ENCODE peak calls at places on chromosomes 7 and 10, in four cellular contexts. J, S, D and O are unnamed samples. For H3K4me1, the result is how much of the 10 kb centered on the place peaks cover.

GRCh38 chr7:49774459-49775064 is 1.1 kb downstream of the VWC2 start:
- DNase-seq in D (no peak), S (peak), J (no peak), O (no peak)

GRCh38 chr7:98196706-98197605 is 14.3 kb upstream of the BHLHA15 start:
- DNase-seq in J (no peak), S (no peak), D (no peak), O (no peak)

GRCh38 chr7:44639701-44640321 is 33.4 kb downstream of the OGDH start:
- DNase-seq in S (peak), D (peak), J (peak), O (peak)

GRCh38 chr7:19773361-19773760 is at the start of gene TMEM196:
- DNase-seq in J (no peak), S (peak), D (no peak), O (no peak)

GRCh38 chr7:151334628-151335027 is 7.0 kb upstream of the NUB1 start:
- DNase-seq in D (no peak), S (no peak), J (no peak), O (no peak)

GRCh38 chr10:132715791-132716680 is 69.9 kb downstream of the NKX6-2 start:
- DNase-seq in S (no peak), J (no peak), D (no peak), O (no peak)

GRCh38 chr10:26085549-26085948 is 131.0 kb upstream of the GAD2 start:
- DNase-seq in J (no peak), D (no peak), S (peak), O (no peak)

GRCh38 chr10:126387931-126388911 is at the start of gene ADAM12:
- DNase-seq in J (peak), S (peak), D (peak), O (peak)

GRCh38 chr7:31934551-31934950 is 135.7 kb downstream of the PDE1C start:
- DNase-seq in J (no peak), S (no peak), D (peak), O (no peak)

GRCh38 chr7:114793155-114793849 is 128.6 kb upstream of the MDFIC start:
- DNase-seq in J (no peak), S (no peak), D (no peak), O (no peak)

GRCh38 chr10:114442115-114442630 is 37.9 kb upstream of the AFAP1L2 start:
- DNase-seq in S (no peak), J (no peak), D (no peak), O (no peak)

GRCh38 chr10:91200314-91201212 is 19.9 kb upstream of the PCGF5 start:
- DNase-seq in J (no peak), S (no peak), D (no peak), O (no peak)
- H3K4me1 ChIP-seq in J (under half), S (under half), D (under half), O (under half)

GRCh38 chr7:28776463-28777157 is 181.5 kb downstream of the TRIL start:
- DNase-seq in D (no peak), J (no peak), S (no peak), O (no peak)

GRCh38 chr7:28768577-28769147 is 189.5 kb downstream of the TRIL start:
- DNase-seq in J (no peak), D (peak), S (no peak), O (no peak)

GRCh38 chr7:28771901-28772622 is 186.1 kb downstream of the TRIL start:
- DNase-seq in D (no peak), S (no peak), J (no peak), O (no peak)

GRCh38 chr7:28774529-28775057 is 183.5 kb downstream of the TRIL start:
- DNase-seq in S (no peak), D (peak), J (no peak), O (no peak)

GRCh38 chr7:28773423-28774129 is 184.6 kb downstream of the TRIL start:
- DNase-seq in J (no peak), D (no peak), S (no peak), O (no peak)
- H3K4me1 ChIP-seq in J (under half), D (under half), S (under half), O (under half)

GRCh38 chr10:118027397-118027796 is 19.3 kb downstream of the RAB11FIP2 start:
- DNase-seq in J (no peak), S (peak), D (no peak), O (no peak)
- H3K4me1 ChIP-seq in J (under half), S (under half), D (under half), O (under half)

DNA sequence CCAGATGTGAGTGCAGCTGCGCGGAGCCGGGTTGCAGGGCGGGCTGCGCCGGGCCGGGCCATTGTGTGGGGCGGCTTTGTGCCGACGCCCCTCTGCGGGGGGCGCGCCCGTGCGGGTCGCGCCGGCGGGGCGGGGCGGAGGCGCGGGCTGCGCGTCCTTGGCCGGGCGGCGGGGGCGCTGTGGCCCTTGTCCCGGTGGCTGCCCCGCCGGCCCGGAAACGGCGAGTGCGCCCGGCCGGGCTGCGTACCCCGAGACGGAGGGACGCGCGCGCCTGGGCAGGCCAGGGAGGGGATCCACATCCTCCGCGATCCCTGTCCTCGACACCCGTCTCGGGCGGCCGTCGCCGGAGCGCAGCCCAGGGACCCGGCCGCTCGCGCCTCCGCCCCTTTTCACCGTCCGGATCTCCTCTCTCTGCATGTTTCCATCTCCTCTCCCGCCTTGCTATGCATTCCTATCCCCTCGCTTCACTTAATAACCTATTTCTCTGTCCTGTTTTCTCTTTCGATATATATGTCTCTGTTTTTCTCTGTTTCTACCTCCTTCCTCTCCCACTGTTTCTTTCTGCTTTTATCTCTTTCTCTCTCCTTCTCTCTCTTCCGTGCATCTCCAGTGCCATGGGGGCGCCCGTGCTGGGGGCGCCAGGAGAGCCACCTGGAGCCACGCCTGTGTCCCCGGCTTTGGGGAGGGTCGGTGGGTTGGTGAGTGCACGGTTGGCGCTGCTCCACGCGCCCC is 765 bp downstream of the PFKFB3 start:
- DNase-seq in D (peak), J (peak), S (peak), O (peak)
- H3K4me1 ChIP-seq in D (under half), J (half or more), S (under half), O (under half)

DNA sequence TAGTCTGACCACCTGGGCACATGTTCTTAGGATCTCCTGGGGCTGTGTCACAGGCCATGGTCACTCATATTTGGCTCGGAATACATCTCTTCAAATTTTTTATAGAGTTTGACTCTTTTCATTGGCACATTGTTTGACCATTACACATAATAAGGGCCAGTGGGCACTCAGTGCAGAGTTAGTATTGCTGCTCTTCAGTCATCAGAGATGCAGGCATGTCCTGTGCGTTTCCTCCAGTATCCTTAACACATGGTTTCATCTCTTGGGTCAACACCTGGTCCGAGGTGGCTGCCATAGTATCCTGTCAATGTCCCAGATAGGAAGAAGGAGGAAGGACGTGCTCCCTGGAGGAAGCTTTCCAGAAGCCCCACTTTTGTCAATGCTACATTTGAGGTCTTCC is 125.0 kb downstream of the FAM107B start:
- DNase-seq in J (no peak), S (no peak), D (no peak), O (no peak)
- H3K4me1 ChIP-seq in J (under half), S (half or more), D (under half), O (under half)

GRCh38 chr7:129908181-129908580 is 44.6 kb downstream of the UBE2H start:
- DNase-seq in J (no peak), S (no peak), D (peak), O (no peak)
- H3K4me1 ChIP-seq in J (half or more), S (under half), D (under half), O (under half)

GRCh38 chr7:47539398-47540052 is 42.4 kb downstream of the TNS3 start:
- DNase-seq in D (peak), S (no peak), J (no peak), O (no peak)

GRCh38 chr7:47538846-47539311 is 43.0 kb downstream of the TNS3 start:
- DNase-seq in S (no peak), D (no peak), J (no peak), O (no peak)

GRCh38 chr7:47535704-47536628 is 45.9 kb downstream of the TNS3 start:
- DNase-seq in J (no peak), S (peak), D (peak), O (no peak)

GRCh38 chr7:47536705-47537611 is 45.0 kb downstream of the TNS3 start:
- DNase-seq in J (peak), S (peak), D (peak), O (peak)

DNA sequence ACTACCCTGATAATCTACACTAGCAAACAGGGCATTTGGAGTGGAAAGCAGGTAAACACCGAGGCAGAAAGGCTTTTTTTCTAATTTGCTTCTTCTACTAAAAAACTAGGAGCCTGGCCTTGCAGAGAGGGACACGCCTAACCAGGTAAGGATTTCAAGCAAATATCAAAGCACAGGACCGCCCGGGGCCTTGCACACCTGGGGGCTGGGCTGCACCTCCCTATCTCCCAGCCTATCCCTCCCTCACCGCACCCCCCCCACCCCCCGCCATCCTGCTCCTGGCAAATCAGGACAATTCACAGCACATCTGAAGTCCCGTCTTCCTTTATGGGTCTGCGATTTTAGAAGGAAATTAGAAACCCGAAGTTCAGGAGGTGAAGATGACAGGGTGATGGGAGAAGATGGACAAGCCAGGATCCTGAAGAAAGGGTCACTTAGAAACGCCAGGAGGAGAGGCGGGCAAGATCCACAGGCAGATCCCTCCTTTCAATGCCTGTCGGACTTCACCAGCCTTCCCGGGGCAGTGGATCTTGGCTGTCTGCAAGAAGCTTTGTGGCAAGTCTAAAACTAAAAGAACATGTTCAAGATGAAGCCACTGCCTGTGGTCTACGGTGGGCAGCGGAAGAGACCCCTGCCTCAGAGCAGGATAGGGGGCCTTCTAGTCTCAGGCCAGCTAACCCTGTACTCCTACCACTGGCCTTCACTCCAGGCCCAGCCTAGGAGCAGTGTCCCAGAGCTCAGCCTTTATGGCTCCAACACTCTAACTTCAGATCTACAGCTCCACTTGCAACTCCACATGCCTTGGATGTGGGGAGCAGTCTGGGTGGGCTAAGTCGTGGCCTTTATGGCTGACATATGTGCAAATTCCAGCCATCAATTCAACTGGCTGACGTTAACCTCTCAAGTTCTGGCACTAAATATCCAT is 43.9 kb downstream of the TNS3 start:
- DNase-seq in D (peak), J (no peak), S (no peak), O (no peak)
- H3K4me1 ChIP-seq in D (under half), J (under half), S (under half), O (under half)

GRCh38 chr10:81882011-81882410 is 7.0 kb downstream of the NRG3 start:
- DNase-seq in S (no peak), D (no peak), J (no peak), O (no peak)
- H3K4me1 ChIP-seq in S (under half), D (under half), J (under half), O (under half)